ENCODE peak calls at places on chromosomes 5 and 9, in four cellular contexts. H is spleen, K is astrocyte, V is caudate nucleus. A is an unnamed sample.

GRCh38 chr5:141862936-141863543 is 15.2 kb downstream of the PCDH1 start:
- DNase-seq in H (no peak), K (no peak), V (no peak), A (no peak)

GRCh38 chr5:72378636-72379289 is 58.6 kb downstream of the PTCD2 start:
- DNase-seq in H (no peak), K (peak; percentile 79), V (no peak), A (no peak)

GRCh38 chr5:153476767-153477166 is 13.7 kb upstream of the GRIA1 start:
- DNase-seq in H (no peak), K (peak; percentile 86), V (no peak), A (no peak)

GRCh38 chr5:120942551-120942950 is 478.5 kb downstream of the PRR16 start:
- DNase-seq in H (no peak), K (no peak), V (no peak), A (no peak)

GRCh38 chr9:99040254-99040653 is 64.7 kb upstream of the TGFBR1 start:
- DNase-seq in H (no peak), K (no peak), V (no peak), A (no peak)

GRCh38 chr5:55816342-55816741 is 34.8 kb upstream of the IL31RA start:
- DNase-seq in H (no peak), K (peak; percentile 90), V (no peak), A (no peak)

GRCh38 chr5:32325067-32325466 is 12.3 kb upstream of the MTMR12 start:
- DNase-seq in H (no peak), K (peak; percentile 62), V (no peak), A (no peak)

GRCh38 chr5:163467682-163468081 is 7.2 kb downstream of the HMMR start:
- DNase-seq in H (no peak), K (no peak), V (no peak), A (no peak)

GRCh38 chr5:146458894-146459293 is 11.8 kb downstream of the TCERG1 start:
- DNase-seq in H (no peak), K (no peak), V (no peak), A (no peak)

GRCh38 chr5:14204785-14205321 is 61.7 kb downstream of the TRIO start:
- DNase-seq in H (peak; percentile 82), K (peak; percentile 85), V (no peak), A (no peak)

GRCh38 chr5:88675159-88675757 is 207.7 kb downstream of the MEF2C start:
- DNase-seq in H (no peak), K (peak; percentile 72), V (no peak), A (no peak)

GRCh38 chr5:131329187-131329540 is 65.3 kb downstream of the CDC42SE2 start:
- DNase-seq in H (no peak), K (no peak), V (no peak), A (no peak)

GRCh38 chr5:31397926-31398557 is 133.9 kb downstream of the DROSHA start:
- DNase-seq in H (no peak), K (peak; percentile 6), V (no peak), A (no peak)

GRCh38 chr9:121192959-121193645 is 8.6 kb downstream of the RAB14 start:
- DNase-seq in H (no peak), K (no peak), V (no peak), A (no peak)

GRCh38 chr9:125146247-125146646 is 2.9 kb upstream of the SCAI start:
- DNase-seq in H (no peak), K (peak; percentile 51), V (no peak), A (no peak)

GRCh38 chr9:112061152-112061740 is 113.9 kb downstream of the SUSD1 start:
- DNase-seq in H (peak; percentile 81), K (peak; percentile 99), V (peak; percentile 8), A (no peak)

GRCh38 chr9:94941211-94941875 is 214.8 kb downstream of the AOPEP start:
- DNase-seq in H (no peak), K (no peak), V (no peak), A (no peak)

GRCh38 chr5:73673161-73673591 is 47.2 kb downstream of the ARHGEF28 start:
- DNase-seq in H (no peak), K (peak; percentile 83), V (no peak), A (no peak)

GRCh38 chr5:170393235-170393634 is 4.1 kb upstream of the KCNMB1 start:
- DNase-seq in H (no peak), K (no peak), V (no peak), A (no peak)

GRCh38 chr5:140349244-140349643 is 2.8 kb upstream of the HBEGF start:
- DNase-seq in H (no peak), K (no peak), V (no peak), A (no peak)

GRCh38 chr5:125409496-125410351 is 663.3 kb upstream of the ZNF608 start:
- DNase-seq in H (no peak), K (peak; percentile 63), V (no peak), A (no peak)

GRCh38 chr9:129383415-129384088 is 205.5 kb upstream of the IER5L start:
- DNase-seq in H (peak; percentile 96), K (peak; percentile 52), V (peak; percentile 40), A (peak; percentile 59)

GRCh38 chr9:118640836-118641557 is 728.2 kb downstream of the BRINP1 start:
- DNase-seq in H (no peak), K (peak; percentile 61), V (no peak), A (no peak)

GRCh38 chr5:93246093-93246855 is 334.7 kb downstream of the NR2F1-AS1 start:
- DNase-seq in H (no peak), K (peak; percentile 49), V (no peak), A (no peak)

GRCh38 chr5:17443333-17444125 is 54.5 kb upstream of the TAF11L2 start:
- DNase-seq in H (peak; percentile 90), K (no peak), V (no peak), A (no peak)

GRCh38 chr9:21549251-21549765 is 67.2 kb upstream of the IFNE start:
- DNase-seq in H (no peak), K (peak; percentile 99), V (no peak), A (no peak)

GRCh38 chr5:95113489-95113888 is 171.4 kb downstream of the MCTP1 start:
- DNase-seq in H (no peak), K (peak; percentile 83), V (no peak), A (no peak)

GRCh38 chr9:85200726-85201402 is 531.3 kb downstream of the NTRK2 start:
- DNase-seq in H (no peak), K (peak; percentile 83), V (no peak), A (no peak)

GRCh38 chr9:13279284-13280162 is at the start of gene MPDZ:
- DNase-seq in H (no peak), K (peak; percentile 59), V (peak; percentile 47), A (peak; percentile 41)

GRCh38 chr5:38467353-38468040 is 88.9 kb downstream of the LIFR start:
- DNase-seq in H (no peak), K (peak; percentile 43), V (peak; percentile 28), A (peak; percentile 60)

GRCh38 chr9:76351006-76351405 is 43.2 kb downstream of the RFK start:
- DNase-seq in H (no peak), K (no peak), V (no peak), A (no peak)
- H3K27ac ChIP-seq in H (no peak overlapping the region), K (no peak overlapping the region), V (no peak overlapping the region), A (no peak overlapping the region)

DNA sequence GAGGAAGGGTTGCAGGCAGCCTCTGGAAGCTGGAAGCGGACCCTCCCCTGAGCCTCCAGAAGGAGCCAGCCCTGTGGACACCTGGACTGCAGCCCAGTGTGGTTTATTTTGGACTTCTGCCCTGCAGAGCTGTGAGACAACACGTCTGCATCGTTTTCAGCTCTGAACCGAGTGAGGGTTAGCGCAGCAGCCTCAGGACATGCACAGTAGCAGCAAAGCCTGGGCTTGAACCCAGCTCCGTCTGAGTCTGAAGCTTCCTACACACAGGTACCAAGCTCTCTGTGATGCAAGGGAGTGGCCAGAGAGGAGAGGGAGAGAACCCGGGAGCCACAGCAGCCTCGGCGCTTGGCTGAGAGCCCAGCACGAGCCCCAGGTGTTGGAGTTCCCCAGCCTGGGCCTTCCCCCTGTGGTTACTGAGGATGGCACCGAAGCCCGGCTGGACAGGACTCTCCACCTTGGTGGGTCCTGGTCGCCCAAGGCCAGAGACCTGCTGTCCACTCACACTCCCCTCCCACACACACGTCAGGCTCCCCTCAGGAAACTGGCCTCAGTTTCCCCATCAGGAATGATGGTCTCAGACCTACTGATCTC is 128.2 kb downstream of the OLFM1 start:
- DNase-seq in H (peak; percentile 52), K (peak; percentile 2), V (no peak), A (no peak)
- H3K27ac ChIP-seq in H (no peak overlapping the region), K (no peak overlapping the region), V (no peak overlapping the region), A (no peak overlapping the region)

GRCh38 chr5:78719504-78720233 is 71.1 kb upstream of the LHFPL2 start:
- DNase-seq in H (no peak), K (no peak), V (no peak), A (no peak)

GRCh38 chr5:78720997-78721396 is 72.4 kb upstream of the LHFPL2 start:
- DNase-seq in H (no peak), K (no peak), V (no peak), A (no peak)

GRCh38 chr5:78718827-78719226 is 70.3 kb upstream of the LHFPL2 start:
- DNase-seq in H (no peak), K (no peak), V (no peak), A (no peak)

GRCh38 chr5:78718185-78718584 is 69.6 kb upstream of the LHFPL2 start:
- DNase-seq in H (no peak), K (no peak), V (no peak), A (no peak)

DNA sequence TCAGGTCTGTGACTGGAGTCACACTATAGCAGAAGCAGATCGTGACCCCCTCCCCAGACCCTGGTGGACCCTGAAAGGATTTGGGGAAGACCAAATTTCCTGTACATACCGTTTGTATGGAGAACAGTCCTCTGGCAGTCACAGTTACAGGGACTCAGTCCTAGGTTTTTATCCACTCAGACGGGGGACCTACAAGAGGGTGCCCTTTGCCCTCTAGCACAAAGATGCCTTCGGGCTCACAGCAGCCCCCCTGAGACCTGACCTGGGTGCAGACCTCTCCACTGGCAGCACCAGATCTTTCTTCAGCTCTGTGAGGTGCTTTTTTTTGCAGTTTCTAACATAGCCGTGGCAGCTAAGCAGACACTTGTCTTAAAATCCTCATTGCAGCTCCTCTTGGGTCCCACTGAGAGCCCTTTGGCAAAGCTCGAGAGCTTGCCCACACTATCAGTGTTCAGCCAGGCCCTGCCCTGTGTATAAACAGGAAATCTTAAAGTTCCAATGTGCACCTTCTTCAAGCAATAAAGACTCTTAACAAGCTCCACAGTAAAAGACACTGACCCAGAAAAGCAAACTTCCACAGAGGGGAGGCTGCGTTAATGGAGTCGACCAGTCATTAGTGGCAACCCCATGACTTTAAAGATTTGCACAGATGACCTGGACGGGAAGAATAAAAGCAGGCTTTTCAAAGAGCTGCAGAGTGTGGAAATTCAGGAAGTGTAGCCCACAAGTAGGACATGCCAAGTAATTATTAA is 71.8 kb upstream of the LHFPL2 start:
- DNase-seq in H (no peak), K (no peak), V (no peak), A (no peak)
- H3K27ac ChIP-seq in H (no peak overlapping the region), K (no peak overlapping the region), V (no peak overlapping the region), A (no peak overlapping the region)

GRCh38 chr5:172798422-172799215 is 27.6 kb upstream of the DUSP1 start:
- DNase-seq in H (peak; percentile 81), K (peak; percentile 94), V (no peak), A (no peak)

GRCh38 chr5:172797800-172798199 is 26.8 kb upstream of the DUSP1 start:
- DNase-seq in H (no peak), K (no peak), V (no peak), A (no peak)

GRCh38 chr5:172795401-172795977 is 24.5 kb upstream of the DUSP1 start:
- DNase-seq in H (no peak), K (peak; percentile 95), V (no peak), A (no peak)

GRCh38 chr5:172793577-172794488 is 22.8 kb upstream of the DUSP1 start:
- DNase-seq in H (no peak), K (peak; percentile 52), V (no peak), A (no peak)

DNA sequence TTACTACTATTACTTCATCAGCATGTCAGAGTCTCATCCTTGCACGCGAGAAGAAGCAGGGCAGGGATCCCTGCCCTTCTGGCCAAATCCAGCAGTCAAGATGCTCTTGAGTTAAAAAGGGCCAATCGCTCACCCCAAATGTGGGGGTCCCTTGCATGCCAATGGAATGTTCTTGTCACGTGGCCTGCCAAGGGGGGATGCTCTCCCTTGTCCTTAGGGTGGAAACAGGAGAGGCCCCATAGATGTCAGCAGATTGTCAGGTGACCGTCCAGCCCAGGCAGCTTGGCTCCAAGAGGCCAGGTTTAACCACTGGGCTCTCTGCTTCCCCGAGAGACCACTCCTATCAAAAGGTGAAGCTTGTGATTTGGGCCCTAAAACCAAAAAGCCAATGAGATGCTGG is 25.3 kb upstream of the DUSP1 start:
- DNase-seq in H (no peak), K (no peak), V (no peak), A (no peak)
- H3K27ac ChIP-seq in H (no peak overlapping the region), K (peak overlapping the region; percentile 79), V (no peak overlapping the region), A (no peak overlapping the region)

A was measured in substantia nigra.